ENCODE peak calls at places on chromosomes 11 and 22, in ten cellular contexts. J is PC-9, T is pancreas, U is right atrium auricular region, W is suprapubic skin, Y is Peyer's patch, Q is prostate gland, L is astrocyte, A is Karpas-422, M is body of pancreas. X is an unnamed sample.

GRCh38 chr11:92605667-92606066 is 363.8 kb upstream of the MTNR1B start:
- DNase-seq in A (no peak), J (no peak), W (no peak), L (no peak), Y (no peak), T (no peak), Q (no peak), U (no peak), M (no peak), X (no peak)

GRCh38 chr22:39275814-39276443 is 31.1 kb upstream of the PDGFB start:
- DNase-seq in Y (no peak), Q (no peak), T (no peak), W (no peak), A (no peak), J (no peak), L (no peak), M (peak; percentile 88), U (no peak), X (no peak)

GRCh38 chr11:130203766-130204702 is 44.5 kb downstream of the ST14 start:
- DNase-seq in T (no peak), J (no peak), L (no peak), W (no peak), Q (no peak), Y (peak; percentile 52), U (no peak), A (no peak), M (peak; percentile 3), X (no peak)

GRCh38 chr11:82792822-82793569 is 59.3 kb upstream of the FAM181B start:
- DNase-seq in J (no peak), W (no peak), Y (no peak), A (no peak), Q (no peak), U (no peak), L (no peak), M (no peak), T (no peak), X (no peak)

GRCh38 chr11:111047376-111047775 is 198.1 kb upstream of the POU2AF2 start:
- DNase-seq in J (no peak), W (no peak), A (no peak), Q (no peak), Y (no peak), L (peak; percentile 44), U (no peak), M (no peak), T (no peak), X (no peak)

GRCh38 chr11:78292109-78292803 is 103.5 kb downstream of the USP35 start:
- DNase-seq in U (no peak), L (no peak), M (no peak), A (no peak), Q (no peak), W (no peak), T (no peak), J (no peak), Y (no peak), X (no peak)

GRCh38 chr11:102085864-102086551 is 24.2 kb upstream of the YAP1 start:
- DNase-seq in T (no peak), U (no peak), L (peak; percentile 16), W (no peak), M (no peak), J (peak; percentile 8), Y (no peak), Q (no peak), A (no peak), X (no peak)

GRCh38 chr22:43550024-43550620 is 138.3 kb downstream of the MPPED1 start:
- DNase-seq in Y (no peak), Q (no peak), A (no peak), W (peak; percentile 38), L (no peak), U (no peak), M (no peak), T (no peak), J (no peak), X (no peak)

GRCh38 chr11:8777907-8778767 is 95.5 kb downstream of the RPL27A start:
- DNase-seq in L (peak; percentile 56), J (no peak), U (peak; percentile 69), T (no peak), Y (no peak), A (no peak), W (no peak), M (peak; percentile 50), Q (no peak), X (no peak)

GRCh38 chr11:44793350-44794090 is 66.8 kb downstream of the TSPAN18 start:
- DNase-seq in Y (no peak), A (no peak), W (no peak), J (no peak), M (no peak), Q (no peak), U (no peak), T (no peak), L (peak; percentile 17), X (peak; percentile 54)

GRCh38 chr11:124763156-124763947 is 1.3 kb upstream of the ESAM start:
- DNase-seq in J (peak; percentile 90), T (peak; percentile 85), A (peak; percentile 75), M (peak; percentile 93), Y (peak; percentile 89), W (peak; percentile 87), L (peak; percentile 26), Q (peak; percentile 84), U (no peak), X (peak; percentile 90)

GRCh38 chr22:40202225-40202944 is 24.7 kb downstream of the TNRC6B start:
- DNase-seq in L (no peak), T (no peak), Q (no peak), A (no peak), J (no peak), U (no peak), M (peak; percentile 41), Y (no peak), W (no peak), X (no peak)

GRCh38 chr11:73320786-73321325 is 12.8 kb downstream of the ARHGEF17 start:
- DNase-seq in W (no peak), L (no peak), U (no peak), Q (no peak), Y (no peak), J (no peak), A (no peak), M (no peak), T (no peak), X (no peak)
- H3K4me1 ChIP-seq in W (peaks cover 55% of the 10 kb centered on the region), L (peaks cover 69% of the 10 kb centered on the region), U (peaks cover 99% of the 10 kb centered on the region), Q (peaks cover 15% of the 10 kb centered on the region), Y (no peaks in the 10 kb centered on the region), J (no peaks in the 10 kb centered on the region), A (peaks cover 12% of the 10 kb centered on the region), M (peaks cover 35% of the 10 kb centered on the region), T (no peaks in the 10 kb centered on the region), X (peaks cover 59% of the 10 kb centered on the region)

GRCh38 chr11:66886317-66886588 is 29.4 kb downstream of the LRFN4 start:
- DNase-seq in Q (no peak), M (no peak), T (no peak), W (no peak), L (no peak), Y (peak; percentile 8), J (no peak), A (no peak), U (no peak), X (no peak)
- H3K27ac ChIP-seq in Q (no peak overlapping the region), M (no peak overlapping the region), T (no peak overlapping the region), W (no peak overlapping the region), L (peak overlapping the region; percentile 58), Y (no peak overlapping the region), J (no peak overlapping the region), A (no peak overlapping the region), U (no peak overlapping the region), X (no peak overlapping the region)

GRCh38 chr22:25759825-25760231 is 17.8 kb downstream of the MYO18B start:
- DNase-seq in J (peak; percentile 66), A (no peak), W (no peak), Y (no peak), L (peak; percentile 99), Q (no peak), T (peak; percentile 34), U (no peak), M (peak; percentile 37), X (peak; percentile 22)
- H3K4me1 ChIP-seq in J (peaks cover 10% of the 10 kb centered on the region), A (no peaks in the 10 kb centered on the region), W (no peaks in the 10 kb centered on the region), Y (no peaks in the 10 kb centered on the region), L (peaks cover 25% of the 10 kb centered on the region), Q (no peaks in the 10 kb centered on the region), T (no peaks in the 10 kb centered on the region), U (peaks cover 51% of the 10 kb centered on the region), M (no peaks in the 10 kb centered on the region), X (no peaks in the 10 kb centered on the region)

GRCh38 chr11:121590772-121591404 is 138.1 kb upstream of the SORL1-AS1 start:
- DNase-seq in U (no peak), W (no peak), J (no peak), T (no peak), Y (no peak), M (no peak), Q (no peak), L (no peak), A (peak; percentile 56), X (no peak)
- H3K27ac ChIP-seq in U (no peak overlapping the region), W (no peak overlapping the region), J (no peak overlapping the region), T (no peak overlapping the region), Y (no peak overlapping the region), M (no peak overlapping the region), Q (no peak overlapping the region), L (no peak overlapping the region), A (peak overlapping the region; percentile 97), X (no peak overlapping the region)

GRCh38 chr11:37459430-37459829 is 861.4 kb upstream of the RAG2 start:
- DNase-seq in T (no peak), J (no peak), L (no peak), U (no peak), Q (no peak), W (no peak), Y (no peak), M (no peak), A (no peak), X (no peak)
- H3K4me1 ChIP-seq in T (no peaks in the 10 kb centered on the region), J (no peaks in the 10 kb centered on the region), L (no peaks in the 10 kb centered on the region), U (no peaks in the 10 kb centered on the region), Q (no peaks in the 10 kb centered on the region), W (no peaks in the 10 kb centered on the region), Y (no peaks in the 10 kb centered on the region), M (no peaks in the 10 kb centered on the region), A (no peaks in the 10 kb centered on the region), X (peaks cover 6% of the 10 kb centered on the region)

DNA sequence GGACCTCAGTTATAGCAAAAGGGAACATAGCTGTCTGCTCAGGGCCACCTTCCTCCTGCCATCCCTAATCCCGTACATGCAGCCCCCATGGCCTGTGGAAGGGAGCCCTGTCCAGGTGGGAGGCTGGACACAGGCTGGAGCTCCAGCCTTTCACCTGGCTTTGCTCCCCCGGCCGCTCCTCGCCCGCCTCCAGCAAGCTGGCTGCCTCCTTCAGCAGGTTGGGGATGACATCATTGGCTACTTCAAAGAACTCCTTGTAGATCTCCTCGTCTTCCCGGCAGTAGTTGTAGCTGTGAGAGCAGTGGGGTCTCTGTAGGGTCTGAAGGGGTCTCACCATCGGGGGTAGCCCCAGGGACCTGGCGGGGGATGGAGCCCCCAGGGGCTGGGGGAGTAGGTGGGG is 2.5 kb upstream of the MAP4K2 start:
- DNase-seq in J (no peak), L (no peak), W (no peak), Q (no peak), A (no peak), M (no peak), Y (no peak), U (no peak), T (no peak), X (no peak)
- H3K27ac ChIP-seq in J (no peak overlapping the region), L (no peak overlapping the region), W (no peak overlapping the region), Q (no peak overlapping the region), A (no peak overlapping the region), M (no peak overlapping the region), Y (no peak overlapping the region), U (no peak overlapping the region), T (no peak overlapping the region), X (no peak overlapping the region)

GRCh38 chr11:31825453-31826391 is 14.6 kb upstream of the PAX6 start:
- DNase-seq in U (no peak), J (no peak), L (no peak), W (no peak), Q (no peak), A (no peak), T (no peak), M (no peak), Y (peak; percentile 27), X (peak; percentile 56)
- H3K4me1 ChIP-seq in U (peaks cover 23% of the 10 kb centered on the region), J (no peaks in the 10 kb centered on the region), L (peaks cover 14% of the 10 kb centered on the region), W (peaks cover 23% of the 10 kb centered on the region), Q (no peaks in the 10 kb centered on the region), A (no peaks in the 10 kb centered on the region), T (no peaks in the 10 kb centered on the region), M (peaks cover 17% of the 10 kb centered on the region), Y (no peaks in the 10 kb centered on the region), X (peaks cover 19% of the 10 kb centered on the region)